ENCODE peak calls at places on chromosome 10, in nine cellular contexts. Y, L, Q, H, D, K, R, T and B are unnamed samples. For H3K4me1, the result is how much of the 10 kb centered on the place peaks cover.

GRCh38 chr10:102335184-102335583 is 60.3 kb upstream of the NFKB2 start:
- DNase-seq in D (no peak), L (no peak), Y (no peak), Q (peak), R (no peak), K (peak), T (peak), H (no peak), B (no peak)

GRCh38 chr10:60735244-60735643 is 43.0 kb upstream of the CDK1 start:
- DNase-seq in T (no peak), Q (no peak), Y (no peak), R (no peak), L (no peak), H (peak), D (no peak), K (no peak), B (no peak)

GRCh38 chr10:18214692-18215563 is 74.7 kb downstream of the CACNB2 start:
- DNase-seq in Q (peak), K (peak), T (no peak), Y (peak), H (peak), R (no peak), L (no peak), D (peak), B (peak)

GRCh38 chr10:8639601-8640000 is 585.1 kb downstream of the GATA3 start:
- DNase-seq in L (no peak), Q (no peak), T (no peak), R (no peak), K (no peak), D (no peak), Y (no peak), H (no peak), B (no peak)

GRCh38 chr10:89086801-89087513 is 96.4 kb downstream of the FAS start:
- DNase-seq in Y (no peak), T (peak), L (no peak), R (no peak), D (peak), K (peak), H (no peak), Q (peak), B (no peak)

GRCh38 chr10:61931620-61932332 is 30.3 kb downstream of the ARID5B start:
- DNase-seq in H (peak), R (no peak), Y (no peak), D (no peak), T (no peak), L (peak), K (no peak), Q (no peak), B (peak)

GRCh38 chr10:2980116-2980515 is 87.2 kb upstream of the PFKP start:
- DNase-seq in Q (no peak), D (no peak), K (no peak), L (no peak), H (no peak), R (no peak), Y (no peak), T (no peak), B (no peak)

GRCh38 chr10:8981277-8981676 is 926.8 kb downstream of the GATA3 start:
- DNase-seq in Y (no peak), K (no peak), D (no peak), Q (no peak), R (no peak), T (no peak), L (no peak), H (no peak), B (no peak)

GRCh38 chr10:67663449-67664087 is 32.4 kb downstream of the CTNNA3 start:
- DNase-seq in R (no peak), Q (no peak), L (no peak), Y (no peak), H (no peak), D (no peak), K (no peak), T (no peak), B (no peak)

GRCh38 chr10:89280501-89280900 is 21.3 kb upstream of the IFIT2 start:
- DNase-seq in Y (no peak), K (no peak), T (no peak), D (no peak), H (no peak), L (no peak), Q (no peak), R (no peak), B (no peak)

GRCh38 chr10:116691544-116692126 is 50.7 kb downstream of the HSPA12A start:
- DNase-seq in Y (no peak), R (no peak), D (peak), L (no peak), H (no peak), Q (peak), K (no peak), T (no peak), B (no peak)
- H3K4me1 ChIP-seq in Y (under half), R (under half), D (under half), L (under half), H (under half), Q (under half), K (under half), T (half or more), B (under half)

GRCh38 chr10:110005716-110006115 is 2.1 kb upstream of the ADD3 start:
- DNase-seq in L (no peak), Y (no peak), K (peak), D (peak), T (no peak), Q (no peak), R (no peak), H (peak), B (no peak)
- H3K4me1 ChIP-seq in L (under half), Y (under half), K (under half), D (under half), T (half or more), Q (under half), R (under half), H (under half), B (under half)

GRCh38 chr10:22657028-22657427 is 57.4 kb downstream of the PIP4K2A start:
- DNase-seq in D (no peak), H (no peak), L (no peak), R (no peak), Q (no peak), Y (no peak), K (no peak), T (no peak), B (no peak)

GRCh38 chr10:22657566-22658190 is 56.7 kb downstream of the PIP4K2A start:
- DNase-seq in Y (no peak), K (no peak), D (peak), Q (no peak), T (no peak), L (no peak), R (no peak), H (no peak), B (no peak)

GRCh38 chr10:22656056-22656455 is 58.3 kb downstream of the PIP4K2A start:
- DNase-seq in Q (no peak), Y (no peak), K (no peak), R (no peak), T (no peak), H (no peak), L (no peak), D (no peak), B (no peak)

GRCh38 chr10:22652988-22653431 is 61.4 kb downstream of the PIP4K2A start:
- DNase-seq in R (peak), Q (no peak), K (no peak), T (no peak), L (no peak), H (no peak), D (no peak), Y (no peak), B (no peak)

DNA sequence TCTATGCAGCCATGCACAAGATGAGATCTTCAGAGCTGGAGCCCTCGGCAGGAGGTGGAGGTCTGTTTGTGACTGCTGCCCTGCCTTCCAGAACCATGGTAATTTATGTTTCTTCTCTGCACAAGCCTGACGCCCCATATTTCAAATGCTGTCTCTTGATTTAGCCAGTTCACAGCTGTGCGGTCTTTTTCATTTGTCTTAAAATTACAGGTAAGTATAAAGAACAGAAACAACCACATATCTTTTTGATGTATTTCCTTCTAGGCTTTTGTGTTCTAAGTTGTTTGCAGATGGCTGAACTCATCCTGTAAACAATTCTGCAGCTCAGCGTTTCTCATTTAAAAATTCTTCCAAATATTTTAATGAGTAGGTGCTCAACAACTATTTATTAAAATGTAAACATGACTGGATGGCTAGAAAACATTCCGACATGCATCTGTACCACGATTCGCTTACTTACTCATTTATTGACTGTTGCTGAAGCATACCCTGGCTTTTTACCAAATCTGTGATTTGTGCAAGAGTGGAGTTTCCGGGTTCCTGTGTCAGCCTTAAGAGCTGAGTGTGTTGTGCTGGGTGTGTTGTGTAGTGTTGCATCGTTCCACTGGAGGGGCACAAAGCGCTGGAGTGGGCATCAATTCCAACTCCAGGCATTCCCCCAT is 58.9 kb downstream of the PIP4K2A start:
- DNase-seq in H (peak), T (no peak), Y (no peak), L (no peak), K (no peak), R (peak), Q (no peak), D (peak), B (peak)
- H3K4me1 ChIP-seq in H (under half), T (under half), Y (under half), L (under half), K (under half), R (half or more), Q (under half), D (under half), B (under half)

GRCh38 chr10:104328636-104328915 is 9.7 kb downstream of the ITPRIP start:
- DNase-seq in Q (no peak), K (no peak), H (no peak), Y (no peak), T (no peak), D (no peak), L (no peak), R (no peak), B (no peak)

GRCh38 chr10:104330168-104331117 is 7.8 kb downstream of the ITPRIP start:
- DNase-seq in Q (peak), T (peak), H (peak), R (no peak), L (peak), K (peak), D (peak), Y (no peak), B (peak)

GRCh38 chr10:104331208-104331838 is 6.9 kb downstream of the ITPRIP start:
- DNase-seq in R (no peak), D (peak), K (no peak), L (peak), T (peak), Y (no peak), H (peak), Q (no peak), B (peak)

GRCh38 chr10:104328916-104329710 is 9.2 kb downstream of the ITPRIP start:
- DNase-seq in T (no peak), H (peak), R (peak), D (peak), Q (peak), L (peak), Y (no peak), K (peak), B (peak)

DNA sequence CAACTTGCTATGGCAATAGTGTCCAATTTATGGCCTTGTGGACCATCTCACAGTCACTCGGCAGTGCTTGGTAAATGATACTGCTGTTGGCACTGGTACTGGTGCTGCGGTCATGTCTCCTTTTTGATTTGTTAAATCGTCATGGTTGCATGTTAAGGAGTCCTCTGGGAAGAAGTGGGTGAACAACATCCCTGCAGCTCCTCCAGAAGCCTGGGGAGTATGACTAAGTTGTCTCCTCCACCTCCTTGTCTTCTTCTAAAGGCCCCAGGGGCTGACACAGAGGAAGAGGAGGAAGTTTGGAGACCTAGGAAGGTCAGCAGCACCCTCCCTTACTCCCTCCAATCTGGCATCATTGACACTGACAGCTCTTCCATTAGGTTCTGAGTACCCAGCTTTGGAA is 8.5 kb downstream of the ITPRIP start:
- DNase-seq in T (no peak), Q (no peak), D (peak), K (no peak), L (peak), H (peak), R (no peak), Y (no peak), B (peak)
- H3K4me1 ChIP-seq in T (half or more), Q (half or more), D (half or more), K (half or more), L (half or more), H (half or more), R (half or more), Y (half or more), B (under half)

GRCh38 chr10:75207868-75208167 is 2.8 kb upstream of the VDAC2 start:
- DNase-seq in D (no peak), H (no peak), Q (no peak), Y (no peak), R (no peak), K (no peak), L (no peak), T (no peak), B (no peak)
- H3K4me1 ChIP-seq in D (under half), H (half or more), Q (under half), Y (under half), R (under half), K (under half), L (under half), T (under half), B (under half)

DNA sequence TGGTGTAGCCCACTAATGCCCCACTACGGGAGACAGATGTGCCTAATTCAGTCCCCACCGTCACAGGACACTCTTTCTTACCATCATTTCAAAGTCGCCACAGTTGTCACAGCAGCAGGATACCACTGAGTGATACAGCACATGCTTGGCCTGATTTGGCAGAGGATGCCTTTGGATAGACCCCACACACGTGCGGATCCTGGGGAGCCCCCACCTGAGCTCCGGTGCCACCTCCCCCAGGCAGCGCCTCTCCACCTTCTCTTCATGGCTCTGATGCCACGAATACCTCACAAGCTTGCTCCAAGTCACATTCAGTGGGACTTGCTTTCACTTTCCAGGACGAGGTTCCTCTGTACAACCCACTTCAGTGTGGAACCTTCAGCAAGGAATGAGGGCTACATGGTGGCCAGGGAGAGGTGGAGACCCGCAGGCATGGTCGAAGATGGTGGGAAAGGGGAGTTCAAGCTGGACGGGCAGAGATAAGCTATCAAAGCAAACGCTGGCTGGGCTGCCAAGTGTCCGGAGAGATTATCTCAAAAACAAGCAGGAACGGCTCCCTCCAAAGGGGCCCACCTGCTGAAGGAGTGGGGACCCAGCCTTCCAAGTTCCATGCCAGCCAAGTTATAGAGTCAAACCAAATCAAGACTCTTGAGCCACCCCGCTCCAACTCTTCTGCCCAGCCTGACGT is 107.4 kb downstream of the ZRANB1 start:
- DNase-seq in R (no peak), D (no peak), L (no peak), K (no peak), T (no peak), H (no peak), Q (no peak), Y (peak), B (no peak)
- H3K4me1 ChIP-seq in R (under half), D (under half), L (under half), K (half or more), T (half or more), H (under half), Q (under half), Y (half or more), B (under half)

DNA sequence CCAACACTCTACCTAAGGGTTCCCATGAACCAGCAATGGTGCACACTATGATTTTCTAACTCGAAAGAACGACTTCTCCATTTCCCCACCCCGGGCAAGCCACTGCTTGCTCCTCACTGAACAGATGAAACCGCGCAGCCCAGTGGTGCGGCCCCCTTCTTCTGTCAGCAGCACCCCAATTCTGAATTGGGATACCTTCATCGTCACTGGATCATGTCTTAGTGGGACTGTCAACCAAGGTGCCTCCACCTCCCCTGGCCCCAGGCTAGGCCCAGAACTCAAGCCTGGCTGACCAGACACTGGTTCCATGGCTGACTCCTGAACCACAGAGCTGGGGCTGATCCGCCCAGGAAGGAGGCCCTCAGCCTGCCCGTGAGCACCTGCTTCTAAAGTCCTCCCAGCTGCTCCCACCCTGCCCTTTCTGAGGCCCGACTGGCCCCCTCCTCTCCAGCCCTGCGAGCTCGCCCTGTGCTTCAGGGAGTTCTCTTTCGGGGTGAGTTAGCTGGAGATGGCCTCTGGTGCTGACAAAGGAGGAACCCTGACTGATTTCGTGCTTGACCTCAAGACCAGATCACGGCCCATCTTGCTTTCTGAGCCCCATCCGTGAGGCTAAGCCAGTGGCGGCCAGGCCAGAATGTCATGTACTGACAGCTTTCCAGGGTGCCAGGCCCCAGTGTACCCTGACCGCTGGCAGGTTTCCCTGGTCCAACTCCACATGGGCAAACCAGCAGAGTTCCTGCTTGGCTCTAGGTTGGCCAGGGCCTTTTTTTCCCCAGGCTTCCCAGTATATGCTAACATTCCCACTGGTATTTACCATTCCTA is 44.5 kb downstream of the FAM53B start:
- DNase-seq in Y (no peak), T (no peak), Q (no peak), K (no peak), D (no peak), H (no peak), R (peak), L (no peak), B (no peak)
- H3K4me1 ChIP-seq in Y (under half), T (half or more), Q (under half), K (under half), D (under half), H (under half), R (half or more), L (under half), B (under half)

GRCh38 chr10:71641986-71642385 is 77.6 kb downstream of the C10orf105 start:
- DNase-seq in K (no peak), T (no peak), D (no peak), Y (no peak), L (no peak), Q (no peak), R (no peak), H (no peak), B (no peak)

GRCh38 chr10:71639412-71639719 is 80.2 kb downstream of the C10orf105 start:
- DNase-seq in Q (no peak), Y (no peak), H (no peak), D (no peak), L (no peak), R (no peak), T (no peak), K (no peak), B (no peak)

GRCh38 chr10:71643904-71644303 is 75.7 kb downstream of the C10orf105 start:
- DNase-seq in R (no peak), Q (no peak), Y (no peak), L (no peak), K (no peak), H (no peak), T (no peak), D (no peak), B (no peak)

GRCh38 chr10:71638577-71639411 is 80.8 kb downstream of the C10orf105 start:
- DNase-seq in D (no peak), Y (peak), H (no peak), K (no peak), Q (peak), L (no peak), T (no peak), R (no peak), B (no peak)

DNA sequence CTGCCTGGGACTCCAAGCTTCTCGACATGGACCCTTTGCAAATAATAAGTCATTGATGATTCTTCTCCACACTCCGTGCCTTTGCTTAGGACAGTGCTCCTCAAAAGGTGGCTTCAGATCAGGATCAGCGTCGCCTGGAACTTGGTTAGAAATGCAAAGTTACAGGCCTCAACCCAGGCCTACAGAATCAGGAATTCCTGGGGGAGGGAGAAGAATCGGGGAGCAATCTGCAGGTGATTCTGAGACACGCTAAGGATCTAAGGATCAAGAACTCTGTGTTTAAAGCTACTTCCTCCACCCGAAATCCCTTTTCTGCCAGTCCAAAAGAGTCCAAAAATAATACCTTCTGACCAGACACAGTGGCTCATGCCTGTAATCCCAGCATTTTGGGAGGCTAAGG is 78.1 kb downstream of the C10orf105 start:
- DNase-seq in D (no peak), Y (no peak), H (no peak), K (no peak), R (no peak), Q (no peak), L (no peak), T (no peak), B (no peak)
- H3K4me1 ChIP-seq in D (under half), Y (under half), H (under half), K (under half), R (under half), Q (under half), L (under half), T (under half), B (under half)

DNA sequence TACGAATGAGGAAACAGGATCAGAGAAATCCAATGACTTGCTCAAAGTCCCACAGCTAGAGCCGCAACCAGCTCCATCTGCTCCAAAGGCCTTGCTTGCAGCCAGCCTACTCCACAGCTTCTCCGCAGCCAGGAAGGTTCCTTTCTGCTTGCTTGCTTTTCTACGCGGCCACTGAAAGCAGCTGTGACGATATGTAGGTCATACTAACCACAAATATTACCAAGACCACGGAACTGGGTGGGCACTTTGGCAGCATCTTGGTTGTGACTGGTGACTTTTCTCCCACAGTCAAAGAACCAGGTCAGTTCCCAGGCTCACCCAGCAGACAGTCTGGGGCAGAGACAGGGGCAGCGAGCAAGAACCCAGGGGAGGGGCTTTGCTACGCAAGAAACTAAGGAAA is 86.4 kb downstream of the FAM53B start:
- DNase-seq in R (peak), K (no peak), Q (no peak), T (no peak), D (peak), H (no peak), Y (no peak), L (no peak), B (no peak)
- H3K4me1 ChIP-seq in R (half or more), K (under half), Q (under half), T (under half), D (under half), H (under half), Y (under half), L (under half), B (under half)

GRCh38 chr10:35639021-35639521 is 3.0 kb downstream of the FZD8 start:
- DNase-seq in H (no peak), R (no peak), D (no peak), Q (no peak), T (no peak), L (no peak), Y (no peak), K (no peak), B (no peak)
- H3K4me1 ChIP-seq in H (under half), R (under half), D (under half), Q (under half), T (under half), L (under half), Y (under half), K (under half), B (under half)